ENCODE peak calls at places on chromosomes 11 and 22, in four cellular contexts. A, R, J and L are unnamed samples.
A peak's percentile ranks its signal among the peaks of the same experiment; 100 is the strongest.

GRCh38 chr11:1310772-1311468 is 1.5 kb upstream of the TOLLIP start:
- DNase-seq in J (no peak), R (no peak), A (peak; percentile 49), L (no peak)

GRCh38 chr22:23285236-23285635 is 104.9 kb downstream of the BCR start:
- DNase-seq in R (no peak), A (no peak), J (no peak), L (no peak)

GRCh38 chr11:19802773-19803293 is 90.2 kb downstream of the NAV2 start:
- DNase-seq in A (no peak), R (no peak), J (no peak), L (no peak)

GRCh38 chr11:1139441-1140066 is 18.2 kb upstream of the MUC5AC start:
- DNase-seq in J (no peak), R (no peak), A (no peak), L (no peak)

GRCh38 chr11:63019506-63019905 is 3.9 kb upstream of the SLC22A8 start:
- DNase-seq in R (no peak), J (no peak), A (no peak), L (no peak)

GRCh38 chr22:25176175-25176574 is 23.5 kb upstream of the CRYBB3 start:
- DNase-seq in R (no peak), J (no peak), A (no peak), L (no peak)

GRCh38 chr11:72568861-72569260 is 105.4 kb downstream of the PDE2A start:
- DNase-seq in R (no peak), A (no peak), J (no peak), L (no peak)

GRCh38 chr22:39205344-39206021 is 39.3 kb downstream of the PDGFB start:
- DNase-seq in J (no peak), R (peak; percentile 32), A (peak; percentile 11), L (no peak)

GRCh38 chr11:7060828-7061227 is 28.0 kb upstream of the RBMXL2 start:
- DNase-seq in A (no peak), J (no peak), R (no peak), L (no peak)

GRCh38 chr22:20528405-20528978 is 21.1 kb downstream of the MED15 start:
- DNase-seq in R (no peak), A (no peak), J (no peak), L (no peak)

GRCh38 chr11:116189378-116190170 is 583.2 kb downstream of the BUD13 start:
- DNase-seq in J (no peak), R (no peak), A (no peak), L (no peak)

GRCh38 chr22:20805972-20806471 is 32.1 kb downstream of the SERPIND1 start:
- DNase-seq in A (no peak), R (no peak), J (no peak), L (no peak)

GRCh38 chr11:114141863-114142590 is 82.5 kb downstream of the ZBTB16 start:
- DNase-seq in R (no peak), J (no peak), A (no peak), L (no peak)

GRCh38 chr11:15938362-15938725 is 418.0 kb downstream of the SOX6 start:
- DNase-seq in J (peak; percentile 9), A (no peak), R (no peak), L (no peak)

GRCh38 chr11:126487711-126488110 is 132.2 kb downstream of the ST3GAL4 start:
- DNase-seq in J (no peak), R (peak; percentile 49), A (no peak), L (no peak)